ENCODE peak calls at places on chromosomes 4 and X, in seven cellular contexts. One of them, this sample, is unnamed.

GRCh38 chr4:93327346-93327745 is 501.2 kb upstream of the ATOH1 start:
- DNase-seq in epithelial cell of esophagus: no peak
- DNase-seq in activated naive CD8-positive, alpha-beta T cell treated with anti-CD3 and anti-CD28 coated beads for 36 hours: no peak
- DNase-seq in ELF-1: no peak
- DNase-seq in body of pancreas: no peak
- DNase-seq in left lung: no peak
- DNase-seq in uterus: no peak
- DNase-seq in this sample: no peak

GRCh38 chr4:82491251-82491960 is 61.0 kb downstream of the ENOPH1 start:
- DNase-seq in body of pancreas: peak; percentile 27
- DNase-seq in ELF-1: peak; percentile 17
- DNase-seq in activated naive CD8-positive, alpha-beta T cell treated with anti-CD3 and anti-CD28 coated beads for 36 hours: no peak
- DNase-seq in left lung: no peak
- DNase-seq in epithelial cell of esophagus: peak; percentile 13
- DNase-seq in uterus: no peak
- DNase-seq in this sample: no peak

GRCh38 chr4:175954685-175955084 is 111.0 kb upstream of the WDR17 start:
- DNase-seq in left lung: no peak
- DNase-seq in body of pancreas: peak; percentile 64
- DNase-seq in activated naive CD8-positive, alpha-beta T cell treated with anti-CD3 and anti-CD28 coated beads for 36 hours: no peak
- DNase-seq in uterus: no peak
- DNase-seq in ELF-1: no peak
- DNase-seq in epithelial cell of esophagus: no peak
- DNase-seq in this sample: no peak

GRCh38 chrX:119228506-119229290 is 7.4 kb upstream of the PGRMC1 start:
- DNase-seq in epithelial cell of esophagus: peak; percentile 83
- DNase-seq in left lung: no peak
- DNase-seq in ELF-1: no peak
- DNase-seq in activated naive CD8-positive, alpha-beta T cell treated with anti-CD3 and anti-CD28 coated beads for 36 hours: no peak
- DNase-seq in body of pancreas: no peak
- DNase-seq in uterus: no peak
- DNase-seq in this sample: no peak

GRCh38 chr4:41744572-41745291 is 3.8 kb downstream of the PHOX2B start:
- DNase-seq in left lung: peak; percentile 71
- DNase-seq in uterus: no peak
- DNase-seq in ELF-1: peak; percentile 23
- DNase-seq in epithelial cell of esophagus: no peak
- DNase-seq in body of pancreas: no peak
- DNase-seq in activated naive CD8-positive, alpha-beta T cell treated with anti-CD3 and anti-CD28 coated beads for 36 hours: no peak
- DNase-seq in this sample: no peak

GRCh38 chr4:67087897-67088296 is 457.4 kb downstream of the CENPC start:
- DNase-seq in ELF-1: no peak
- DNase-seq in epithelial cell of esophagus: peak; percentile 62
- DNase-seq in left lung: no peak
- DNase-seq in body of pancreas: peak; percentile 67
- DNase-seq in uterus: no peak
- DNase-seq in activated naive CD8-positive, alpha-beta T cell treated with anti-CD3 and anti-CD28 coated beads for 36 hours: peak; percentile 24
- DNase-seq in this sample: no peak

GRCh38 chr4:53907772-53908171 is 156.6 kb downstream of the CHIC2 start:
- DNase-seq in ELF-1: no peak
- DNase-seq in body of pancreas: no peak
- DNase-seq in activated naive CD8-positive, alpha-beta T cell treated with anti-CD3 and anti-CD28 coated beads for 36 hours: no peak
- DNase-seq in epithelial cell of esophagus: peak; percentile 72
- DNase-seq in left lung: no peak
- DNase-seq in uterus: no peak
- DNase-seq in this sample: no peak

GRCh38 chr4:72959411-72959810 is 110.1 kb downstream of the COX18 start:
- DNase-seq in ELF-1: peak; percentile 1
- DNase-seq in epithelial cell of esophagus: no peak
- DNase-seq in uterus: no peak
- DNase-seq in activated naive CD8-positive, alpha-beta T cell treated with anti-CD3 and anti-CD28 coated beads for 36 hours: no peak
- DNase-seq in left lung: no peak
- DNase-seq in body of pancreas: no peak
- DNase-seq in this sample: no peak

GRCh38 chrX:112367065-112367464 is 284.5 kb upstream of the TRPC5 start:
- DNase-seq in activated naive CD8-positive, alpha-beta T cell treated with anti-CD3 and anti-CD28 coated beads for 36 hours: no peak
- DNase-seq in epithelial cell of esophagus: no peak
- DNase-seq in body of pancreas: no peak
- DNase-seq in ELF-1: no peak
- DNase-seq in uterus: no peak
- DNase-seq in left lung: no peak
- DNase-seq in this sample: no peak

GRCh38 chr4:91058345-91058744 is 931.2 kb downstream of the CCSER1 start:
- DNase-seq in body of pancreas: no peak
- DNase-seq in activated naive CD8-positive, alpha-beta T cell treated with anti-CD3 and anti-CD28 coated beads for 36 hours: no peak
- DNase-seq in uterus: no peak
- DNase-seq in left lung: no peak
- DNase-seq in epithelial cell of esophagus: peak; percentile 87
- DNase-seq in ELF-1: no peak
- DNase-seq in this sample: no peak

This sample was measured in ureter.